ENCODE peak calls at places on chromosomes 5 and 9, in six cellular contexts. One of them, this sample, is unnamed.

GRCh38 chr5:159104058-159104651 is 4.4 kb upstream of the EBF1 start:
- DNase-seq in activated CD4-positive, alpha-beta memory T cell treated with anti-CD3 and anti-CD28 coated beads, Interleukin-2, amount 10 ng/mL, durations not matched to agents 7 days and 5 days: no peak
- DNase-seq in CD8-positive, alpha-beta T cell: no peak
- DNase-seq in progenitor cell of endocrine pancreas: no peak
- DNase-seq in COR-L47: no peak
- DNase-seq in ACHN: no peak
- DNase-seq in this sample: peak; percentile 44

GRCh38 chr5:131786036-131786435 is 10.8 kb downstream of the FNIP1 start:
- DNase-seq in activated CD4-positive, alpha-beta memory T cell treated with anti-CD3 and anti-CD28 coated beads, Interleukin-2, amount 10 ng/mL, durations not matched to agents 7 days and 5 days: no peak
- DNase-seq in CD8-positive, alpha-beta T cell: no peak
- DNase-seq in progenitor cell of endocrine pancreas: no peak
- DNase-seq in COR-L47: no peak
- DNase-seq in ACHN: no peak
- DNase-seq in this sample: no peak

GRCh38 chr9:106947097-106947496 is 84.1 kb downstream of the ZNF462 start:
- DNase-seq in activated CD4-positive, alpha-beta memory T cell treated with anti-CD3 and anti-CD28 coated beads, Interleukin-2, amount 10 ng/mL, durations not matched to agents 7 days and 5 days: no peak
- DNase-seq in CD8-positive, alpha-beta T cell: no peak
- DNase-seq in progenitor cell of endocrine pancreas: no peak
- DNase-seq in COR-L47: no peak
- DNase-seq in ACHN: peak; percentile 19
- DNase-seq in this sample: no peak

GRCh38 chr5:53425598-53426516 is 54.6 kb upstream of the FST start:
- DNase-seq in activated CD4-positive, alpha-beta memory T cell treated with anti-CD3 and anti-CD28 coated beads, Interleukin-2, amount 10 ng/mL, durations not matched to agents 7 days and 5 days: peak; percentile 21
- DNase-seq in CD8-positive, alpha-beta T cell: no peak
- DNase-seq in progenitor cell of endocrine pancreas: no peak
- DNase-seq in COR-L47: peak; percentile 65
- DNase-seq in ACHN: peak; percentile 44
- DNase-seq in this sample: no peak

GRCh38 chr5:154209591-154210081 is 19.1 kb downstream of the GALNT10 start:
- DNase-seq in activated CD4-positive, alpha-beta memory T cell treated with anti-CD3 and anti-CD28 coated beads, Interleukin-2, amount 10 ng/mL, durations not matched to agents 7 days and 5 days: no peak
- DNase-seq in CD8-positive, alpha-beta T cell: no peak
- DNase-seq in progenitor cell of endocrine pancreas: no peak
- DNase-seq in COR-L47: no peak
- DNase-seq in ACHN: no peak
- DNase-seq in this sample: no peak

GRCh38 chr5:79503794-79504495 is 10.0 kb downstream of the HOMER1 start:
- DNase-seq in activated CD4-positive, alpha-beta memory T cell treated with anti-CD3 and anti-CD28 coated beads, Interleukin-2, amount 10 ng/mL, durations not matched to agents 7 days and 5 days: no peak
- DNase-seq in CD8-positive, alpha-beta T cell: no peak
- DNase-seq in progenitor cell of endocrine pancreas: no peak
- DNase-seq in COR-L47: no peak
- DNase-seq in ACHN: no peak
- DNase-seq in this sample: no peak

GRCh38 chr5:179967489-179967888 is 59.8 kb upstream of the TBC1D9B start:
- DNase-seq in activated CD4-positive, alpha-beta memory T cell treated with anti-CD3 and anti-CD28 coated beads, Interleukin-2, amount 10 ng/mL, durations not matched to agents 7 days and 5 days: no peak
- DNase-seq in CD8-positive, alpha-beta T cell: no peak
- DNase-seq in progenitor cell of endocrine pancreas: no peak
- DNase-seq in COR-L47: no peak
- DNase-seq in ACHN: no peak
- DNase-seq in this sample: no peak

GRCh38 chr5:14082523-14082922 is 60.6 kb upstream of the TRIO start:
- DNase-seq in activated CD4-positive, alpha-beta memory T cell treated with anti-CD3 and anti-CD28 coated beads, Interleukin-2, amount 10 ng/mL, durations not matched to agents 7 days and 5 days: no peak
- DNase-seq in CD8-positive, alpha-beta T cell: no peak
- DNase-seq in progenitor cell of endocrine pancreas: no peak
- DNase-seq in COR-L47: no peak
- DNase-seq in ACHN: no peak
- DNase-seq in this sample: no peak

GRCh38 chr5:38607930-38608545 is 51.6 kb upstream of the LIFR start:
- DNase-seq in activated CD4-positive, alpha-beta memory T cell treated with anti-CD3 and anti-CD28 coated beads, Interleukin-2, amount 10 ng/mL, durations not matched to agents 7 days and 5 days: no peak
- DNase-seq in CD8-positive, alpha-beta T cell: no peak
- DNase-seq in progenitor cell of endocrine pancreas: no peak
- DNase-seq in COR-L47: no peak
- DNase-seq in ACHN: no peak
- DNase-seq in this sample: no peak

GRCh38 chr9:81112638-81113037 is 576.7 kb downstream of the TLE1 start:
- DNase-seq in activated CD4-positive, alpha-beta memory T cell treated with anti-CD3 and anti-CD28 coated beads, Interleukin-2, amount 10 ng/mL, durations not matched to agents 7 days and 5 days: no peak
- DNase-seq in CD8-positive, alpha-beta T cell: no peak
- DNase-seq in progenitor cell of endocrine pancreas: no peak
- DNase-seq in COR-L47: peak; percentile 70
- DNase-seq in ACHN: no peak
- DNase-seq in this sample: no peak

GRCh38 chr9:136255896-136256890 is 10.6 kb upstream of the QSOX2 start:
- DNase-seq in activated CD4-positive, alpha-beta memory T cell treated with anti-CD3 and anti-CD28 coated beads, Interleukin-2, amount 10 ng/mL, durations not matched to agents 7 days and 5 days: no peak
- DNase-seq in CD8-positive, alpha-beta T cell: no peak
- DNase-seq in progenitor cell of endocrine pancreas: no peak
- DNase-seq in COR-L47: peak; percentile 26
- DNase-seq in ACHN: peak; percentile 9
- DNase-seq in this sample: no peak

GRCh38 chr5:135553688-135554462 is 18.1 kb upstream of the NEUROG1 start:
- DNase-seq in activated CD4-positive, alpha-beta memory T cell treated with anti-CD3 and anti-CD28 coated beads, Interleukin-2, amount 10 ng/mL, durations not matched to agents 7 days and 5 days: no peak
- DNase-seq in CD8-positive, alpha-beta T cell: no peak
- DNase-seq in progenitor cell of endocrine pancreas: no peak
- DNase-seq in COR-L47: peak; percentile 44
- DNase-seq in ACHN: peak; percentile 64
- DNase-seq in this sample: peak; percentile 61

GRCh38 chr5:101390317-101390908 is 487.3 kb upstream of the ST8SIA4 start:
- DNase-seq in activated CD4-positive, alpha-beta memory T cell treated with anti-CD3 and anti-CD28 coated beads, Interleukin-2, amount 10 ng/mL, durations not matched to agents 7 days and 5 days: no peak
- DNase-seq in CD8-positive, alpha-beta T cell: no peak
- DNase-seq in progenitor cell of endocrine pancreas: no peak
- DNase-seq in COR-L47: peak; percentile 66
- DNase-seq in ACHN: peak; percentile 51
- DNase-seq in this sample: no peak

GRCh38 chr9:83034026-83034425 is 28.9 kb downstream of the RASEF start:
- DNase-seq in activated CD4-positive, alpha-beta memory T cell treated with anti-CD3 and anti-CD28 coated beads, Interleukin-2, amount 10 ng/mL, durations not matched to agents 7 days and 5 days: no peak
- DNase-seq in CD8-positive, alpha-beta T cell: no peak
- DNase-seq in progenitor cell of endocrine pancreas: no peak
- DNase-seq in COR-L47: no peak
- DNase-seq in ACHN: no peak
- DNase-seq in this sample: no peak

GRCh38 chr5:138282918-138283742 is 8.7 kb upstream of the GFRA3 start:
- DNase-seq in activated CD4-positive, alpha-beta memory T cell treated with anti-CD3 and anti-CD28 coated beads, Interleukin-2, amount 10 ng/mL, durations not matched to agents 7 days and 5 days: no peak
- DNase-seq in CD8-positive, alpha-beta T cell: no peak
- DNase-seq in progenitor cell of endocrine pancreas: peak; percentile 19
- DNase-seq in COR-L47: peak; percentile 58
- DNase-seq in ACHN: peak; percentile 51
- DNase-seq in this sample: no peak

GRCh38 chr5:9715891-9716335 is 85.8 kb upstream of the TAS2R1 start:
- DNase-seq in activated CD4-positive, alpha-beta memory T cell treated with anti-CD3 and anti-CD28 coated beads, Interleukin-2, amount 10 ng/mL, durations not matched to agents 7 days and 5 days: no peak
- DNase-seq in CD8-positive, alpha-beta T cell: no peak
- DNase-seq in progenitor cell of endocrine pancreas: no peak
- DNase-seq in COR-L47: no peak
- DNase-seq in ACHN: no peak
- DNase-seq in this sample: no peak

GRCh38 chr5:102772273-102772672 is 17.2 kb downstream of the PAM start:
- DNase-seq in activated CD4-positive, alpha-beta memory T cell treated with anti-CD3 and anti-CD28 coated beads, Interleukin-2, amount 10 ng/mL, durations not matched to agents 7 days and 5 days: no peak
- DNase-seq in CD8-positive, alpha-beta T cell: no peak
- DNase-seq in progenitor cell of endocrine pancreas: no peak
- DNase-seq in COR-L47: no peak
- DNase-seq in ACHN: no peak
- DNase-seq in this sample: no peak

GRCh38 chr9:96383165-96383939 is at the start of gene SLC35D2:
- DNase-seq in activated CD4-positive, alpha-beta memory T cell treated with anti-CD3 and anti-CD28 coated beads, Interleukin-2, amount 10 ng/mL, durations not matched to agents 7 days and 5 days: peak; percentile 23
- DNase-seq in CD8-positive, alpha-beta T cell: peak; percentile 11
- DNase-seq in progenitor cell of endocrine pancreas: peak; percentile 53
- DNase-seq in COR-L47: no peak
- DNase-seq in ACHN: peak; percentile 73
- DNase-seq in this sample: peak; percentile 87

GRCh38 chr5:172887735-172888134 is 53.7 kb downstream of the ERGIC1 start:
- DNase-seq in activated CD4-positive, alpha-beta memory T cell treated with anti-CD3 and anti-CD28 coated beads, Interleukin-2, amount 10 ng/mL, durations not matched to agents 7 days and 5 days: no peak
- DNase-seq in CD8-positive, alpha-beta T cell: no peak
- DNase-seq in progenitor cell of endocrine pancreas: no peak
- DNase-seq in COR-L47: no peak
- DNase-seq in ACHN: no peak
- DNase-seq in this sample: no peak

GRCh38 chr5:66323142-66323890 is 179.2 kb downstream of the SREK1 start:
- DNase-seq in activated CD4-positive, alpha-beta memory T cell treated with anti-CD3 and anti-CD28 coated beads, Interleukin-2, amount 10 ng/mL, durations not matched to agents 7 days and 5 days: no peak
- DNase-seq in CD8-positive, alpha-beta T cell: no peak
- DNase-seq in progenitor cell of endocrine pancreas: no peak
- DNase-seq in COR-L47: no peak
- DNase-seq in ACHN: no peak
- DNase-seq in this sample: no peak

GRCh38 chr5:95178046-95178651 is 106.7 kb downstream of the MCTP1 start:
- DNase-seq in activated CD4-positive, alpha-beta memory T cell treated with anti-CD3 and anti-CD28 coated beads, Interleukin-2, amount 10 ng/mL, durations not matched to agents 7 days and 5 days: no peak
- DNase-seq in CD8-positive, alpha-beta T cell: no peak
- DNase-seq in progenitor cell of endocrine pancreas: no peak
- DNase-seq in COR-L47: no peak
- DNase-seq in ACHN: peak; percentile 85
- DNase-seq in this sample: no peak

GRCh38 chr5:68465133-68465532 is 249.6 kb downstream of the PIK3R1 start:
- DNase-seq in activated CD4-positive, alpha-beta memory T cell treated with anti-CD3 and anti-CD28 coated beads, Interleukin-2, amount 10 ng/mL, durations not matched to agents 7 days and 5 days: peak; percentile 49
- DNase-seq in CD8-positive, alpha-beta T cell: no peak
- DNase-seq in progenitor cell of endocrine pancreas: no peak
- DNase-seq in COR-L47: no peak
- DNase-seq in ACHN: no peak
- DNase-seq in this sample: no peak

GRCh38 chr5:179126506-179126991 is 66.4 kb downstream of the ZNF354C start:
- DNase-seq in activated CD4-positive, alpha-beta memory T cell treated with anti-CD3 and anti-CD28 coated beads, Interleukin-2, amount 10 ng/mL, durations not matched to agents 7 days and 5 days: no peak
- DNase-seq in CD8-positive, alpha-beta T cell: no peak
- DNase-seq in progenitor cell of endocrine pancreas: no peak
- DNase-seq in COR-L47: no peak
- DNase-seq in ACHN: no peak
- DNase-seq in this sample: peak; percentile 35

GRCh38 chr9:92425578-92425977 is 1.3 kb upstream of the OMD start:
- DNase-seq in activated CD4-positive, alpha-beta memory T cell treated with anti-CD3 and anti-CD28 coated beads, Interleukin-2, amount 10 ng/mL, durations not matched to agents 7 days and 5 days: no peak
- DNase-seq in CD8-positive, alpha-beta T cell: no peak
- DNase-seq in progenitor cell of endocrine pancreas: no peak
- DNase-seq in COR-L47: no peak
- DNase-seq in ACHN: no peak
- DNase-seq in this sample: no peak

GRCh38 chr9:13718539-13718938 is 439.0 kb upstream of the MPDZ start:
- DNase-seq in activated CD4-positive, alpha-beta memory T cell treated with anti-CD3 and anti-CD28 coated beads, Interleukin-2, amount 10 ng/mL, durations not matched to agents 7 days and 5 days: no peak
- DNase-seq in CD8-positive, alpha-beta T cell: no peak
- DNase-seq in progenitor cell of endocrine pancreas: no peak
- DNase-seq in COR-L47: no peak
- DNase-seq in ACHN: no peak
- DNase-seq in this sample: no peak

GRCh38 chr5:39520232-39520572 is 95.4 kb upstream of the DAB2 start:
- DNase-seq in activated CD4-positive, alpha-beta memory T cell treated with anti-CD3 and anti-CD28 coated beads, Interleukin-2, amount 10 ng/mL, durations not matched to agents 7 days and 5 days: no peak
- DNase-seq in CD8-positive, alpha-beta T cell: no peak
- DNase-seq in progenitor cell of endocrine pancreas: no peak
- DNase-seq in COR-L47: no peak
- DNase-seq in ACHN: peak; percentile 25
- DNase-seq in this sample: no peak

GRCh38 chr9:136059851-136060670 is 35.0 kb downstream of the NACC2 start:
- DNase-seq in activated CD4-positive, alpha-beta memory T cell treated with anti-CD3 and anti-CD28 coated beads, Interleukin-2, amount 10 ng/mL, durations not matched to agents 7 days and 5 days: no peak
- DNase-seq in CD8-positive, alpha-beta T cell: no peak
- DNase-seq in progenitor cell of endocrine pancreas: no peak
- DNase-seq in COR-L47: no peak
- DNase-seq in ACHN: no peak
- DNase-seq in this sample: no peak

GRCh38 chr9:99725852-99726251 is 95.8 kb upstream of the NR4A3 start:
- DNase-seq in activated CD4-positive, alpha-beta memory T cell treated with anti-CD3 and anti-CD28 coated beads, Interleukin-2, amount 10 ng/mL, durations not matched to agents 7 days and 5 days: no peak
- DNase-seq in CD8-positive, alpha-beta T cell: no peak
- DNase-seq in progenitor cell of endocrine pancreas: no peak
- DNase-seq in COR-L47: no peak
- DNase-seq in ACHN: no peak
- DNase-seq in this sample: no peak

GRCh38 chr9:135718616-135719015 is 16.6 kb downstream of the KCNT1 start:
- DNase-seq in activated CD4-positive, alpha-beta memory T cell treated with anti-CD3 and anti-CD28 coated beads, Interleukin-2, amount 10 ng/mL, durations not matched to agents 7 days and 5 days: no peak
- DNase-seq in CD8-positive, alpha-beta T cell: no peak
- DNase-seq in progenitor cell of endocrine pancreas: no peak
- DNase-seq in COR-L47: no peak
- DNase-seq in ACHN: peak; percentile 31
- DNase-seq in this sample: no peak

GRCh38 chr5:134118212-134118611 is 3.7 kb downstream of the TCF7 start:
- DNase-seq in activated CD4-positive, alpha-beta memory T cell treated with anti-CD3 and anti-CD28 coated beads, Interleukin-2, amount 10 ng/mL, durations not matched to agents 7 days and 5 days: no peak
- DNase-seq in CD8-positive, alpha-beta T cell: peak; percentile 8
- DNase-seq in progenitor cell of endocrine pancreas: no peak
- DNase-seq in COR-L47: no peak
- DNase-seq in ACHN: no peak
- DNase-seq in this sample: no peak

GRCh38 chr5:149865746-149866145 is 78.8 kb downstream of the PDE6A start:
- DNase-seq in activated CD4-positive, alpha-beta memory T cell treated with anti-CD3 and anti-CD28 coated beads, Interleukin-2, amount 10 ng/mL, durations not matched to agents 7 days and 5 days: no peak
- DNase-seq in CD8-positive, alpha-beta T cell: no peak
- DNase-seq in progenitor cell of endocrine pancreas: no peak
- DNase-seq in COR-L47: no peak
- DNase-seq in ACHN: no peak
- DNase-seq in this sample: no peak

GRCh38 chr9:96100385-96100978 is 201.5 kb downstream of the HSD17B3 start:
- DNase-seq in activated CD4-positive, alpha-beta memory T cell treated with anti-CD3 and anti-CD28 coated beads, Interleukin-2, amount 10 ng/mL, durations not matched to agents 7 days and 5 days: no peak
- DNase-seq in CD8-positive, alpha-beta T cell: no peak
- DNase-seq in progenitor cell of endocrine pancreas: no peak
- DNase-seq in COR-L47: no peak
- DNase-seq in ACHN: no peak
- DNase-seq in this sample: no peak

GRCh38 chr5:65161655-65162054 is 320.1 kb downstream of the ADAMTS6 start:
- DNase-seq in activated CD4-positive, alpha-beta memory T cell treated with anti-CD3 and anti-CD28 coated beads, Interleukin-2, amount 10 ng/mL, durations not matched to agents 7 days and 5 days: no peak
- DNase-seq in CD8-positive, alpha-beta T cell: no peak
- DNase-seq in progenitor cell of endocrine pancreas: no peak
- DNase-seq in COR-L47: no peak
- DNase-seq in ACHN: peak; percentile 23
- DNase-seq in this sample: no peak

GRCh38 chr9:36864491-36865410 is 169.3 kb downstream of the PAX5 start:
- DNase-seq in activated CD4-positive, alpha-beta memory T cell treated with anti-CD3 and anti-CD28 coated beads, Interleukin-2, amount 10 ng/mL, durations not matched to agents 7 days and 5 days: no peak
- DNase-seq in CD8-positive, alpha-beta T cell: no peak
- DNase-seq in progenitor cell of endocrine pancreas: no peak
- DNase-seq in COR-L47: peak; percentile 10
- DNase-seq in ACHN: no peak
- DNase-seq in this sample: no peak

GRCh38 chr5:129046151-129046550 is 48.4 kb upstream of the ISOC1 start:
- DNase-seq in activated CD4-positive, alpha-beta memory T cell treated with anti-CD3 and anti-CD28 coated beads, Interleukin-2, amount 10 ng/mL, durations not matched to agents 7 days and 5 days: no peak
- DNase-seq in CD8-positive, alpha-beta T cell: no peak
- DNase-seq in progenitor cell of endocrine pancreas: no peak
- DNase-seq in COR-L47: no peak
- DNase-seq in ACHN: no peak
- DNase-seq in this sample: no peak

This sample was measured in Peyer's patch.